ENCODE peak calls at places on chromosomes 2 and 18, in nine cellular contexts. F is heart left ventricle; L is HFF-Myc; W is fibroblast of lung; M is CD4-positive, alpha-beta T cell; R is AG04449; O is fibroblast of pulmonary artery; H is stomach; K is thyroid gland. D is an unnamed sample.

GRCh38 chr2:105990624-105991023 is 203.5 kb downstream of the UXS1 start:
- DNase-seq in F (no peak), L (no peak), W (no peak), M (no peak), R (no peak), O (no peak), H (no peak), K (no peak), D (no peak)

GRCh38 chr2:182763311-182763912 is 47.4 kb downstream of the DNAJC10 start:
- DNase-seq in F (no peak), L (no peak), W (peak), M (no peak), R (no peak), O (peak), H (no peak), K (peak), D (peak)

GRCh38 chr2:211955648-211956047 is 583.0 kb downstream of the ERBB4 start:
- DNase-seq in F (no peak), L (no peak), W (no peak), M (no peak), R (no peak), O (no peak), H (no peak), K (no peak), D (no peak)

GRCh38 chr2:228079194-228079593 is 102.3 kb downstream of the SPHKAP start:
- DNase-seq in F (no peak), L (no peak), W (no peak), M (no peak), R (no peak), O (no peak), H (no peak), K (no peak), D (no peak)

GRCh38 chr2:117703868-117704267 is 110.6 kb upstream of the DDX18 start:
- DNase-seq in F (no peak), L (no peak), W (no peak), M (no peak), R (no peak), O (no peak), H (no peak), K (no peak), D (no peak)

GRCh38 chr2:156474316-156474715 is 38.1 kb downstream of the GPD2 start:
- DNase-seq in F (no peak), L (no peak), W (no peak), M (no peak), R (no peak), O (no peak), H (no peak), K (no peak), D (no peak)

GRCh38 chr18:33010149-33010548 is 237.3 kb upstream of the KLHL14 start:
- DNase-seq in F (no peak), L (no peak), W (peak), M (no peak), R (no peak), O (peak), H (no peak), K (no peak), D (no peak)

GRCh38 chr2:11342561-11343343 is 1.7 kb downstream of the ROCK2 start:
- DNase-seq in F (no peak), L (no peak), W (peak), M (no peak), R (no peak), O (peak), H (no peak), K (peak), D (no peak)

GRCh38 chr2:112634874-112635157 is 10.9 kb upstream of the SLC20A1 start:
- DNase-seq in F (no peak), L (no peak), W (no peak), M (no peak), R (no peak), O (no peak), H (no peak), K (no peak), D (no peak)

GRCh38 chr18:39870586-39870985 is 2084.4 kb upstream of the PIK3C3 start:
- DNase-seq in F (no peak), L (no peak), W (peak), M (no peak), R (no peak), O (no peak), H (no peak), K (no peak), D (no peak)

GRCh38 chr2:227890495-227891079 is 19.2 kb downstream of the DAW1 start:
- DNase-seq in F (no peak), L (peak), W (peak), M (no peak), R (no peak), O (peak), H (no peak), K (no peak), D (peak)

GRCh38 chr2:54416166-54416798 is 39.8 kb upstream of the SPTBN1 start:
- DNase-seq in F (no peak), L (no peak), W (peak), M (no peak), R (no peak), O (peak), H (peak), K (peak), D (no peak)

GRCh38 chr2:48601349-48601748 is 16.3 kb upstream of the GTF2A1L start:
- DNase-seq in F (no peak), L (no peak), W (peak), M (no peak), R (no peak), O (peak), H (no peak), K (peak), D (peak)

GRCh38 chr2:234691968-234692955 is 195.4 kb upstream of the ARL4C start:
- DNase-seq in F (no peak), L (no peak), W (no peak), M (no peak), R (no peak), O (no peak), H (no peak), K (no peak), D (no peak)

GRCh38 chr2:162212366-162212765 is 30.9 kb downstream of the FAP start:
- DNase-seq in F (no peak), L (no peak), W (no peak), M (no peak), R (no peak), O (peak), H (no peak), K (no peak), D (no peak)

GRCh38 chr2:73827018-73827417 is 1.7 kb upstream of the STAMBP start:
- DNase-seq in F (no peak), L (peak), W (peak), M (no peak), R (no peak), O (peak), H (no peak), K (no peak), D (no peak)
- TF ChIP-seq CTCF in F (no peak), L (peak), W (peak), M (peak), R (peak), O (peak), H (peak), K (no peak), D (no peak)

GRCh38 chr2:125615438-125615837 is 1040.5 kb upstream of the GYPC start:
- DNase-seq in F (no peak), L (no peak), W (no peak), M (no peak), R (no peak), O (no peak), H (no peak), K (no peak), D (no peak)
- TF ChIP-seq CTCF in F (no peak), L (no peak), W (no peak), M (no peak), R (no peak), O (no peak), H (no peak), K (no peak), D (no peak)

DNA sequence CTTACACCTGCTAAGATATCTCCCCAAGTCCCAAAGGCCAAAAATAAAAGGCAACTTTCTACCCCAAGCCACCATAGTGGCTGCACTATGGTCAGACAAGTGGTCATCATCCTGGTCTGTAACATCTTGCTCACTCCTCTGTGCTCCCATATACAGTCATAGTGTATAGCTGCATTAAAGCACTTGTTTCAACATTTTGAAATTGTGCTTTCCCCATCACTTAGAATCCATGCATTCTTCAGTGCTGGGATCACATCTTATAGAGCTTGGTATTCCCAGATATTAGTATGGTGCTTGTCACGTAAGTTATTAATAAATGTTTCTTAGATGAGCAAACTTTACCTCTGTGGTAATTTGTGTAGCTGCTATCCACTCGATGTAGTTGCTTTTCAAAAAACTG is 40.4 kb upstream of the CDC42EP3 start:
- DNase-seq in F (no peak), L (no peak), W (peak), M (no peak), R (peak), O (peak), H (no peak), K (no peak), D (no peak)
- TF ChIP-seq CTCF in F (no peak), L (no peak), W (no peak), M (no peak), R (no peak), O (no peak), H (no peak), K (no peak), D (no peak)

GRCh38 chr2:181586569-181587076 is 70.3 kb downstream of the CERKL start:
- DNase-seq in F (no peak), L (no peak), W (peak), M (no peak), R (no peak), O (no peak), H (no peak), K (no peak), D (peak)

GRCh38 chr2:181585732-181586131 is 71.2 kb downstream of the CERKL start:
- DNase-seq in F (no peak), L (no peak), W (no peak), M (no peak), R (no peak), O (no peak), H (no peak), K (no peak), D (no peak)

GRCh38 chr2:181578829-181579228 is 78.1 kb downstream of the CERKL start:
- DNase-seq in F (no peak), L (no peak), W (no peak), M (no peak), R (no peak), O (no peak), H (no peak), K (no peak), D (no peak)

GRCh38 chr2:181576431-181576830 is 80.5 kb downstream of the CERKL start:
- DNase-seq in F (no peak), L (no peak), W (no peak), M (no peak), R (no peak), O (no peak), H (no peak), K (no peak), D (no peak)

DNA sequence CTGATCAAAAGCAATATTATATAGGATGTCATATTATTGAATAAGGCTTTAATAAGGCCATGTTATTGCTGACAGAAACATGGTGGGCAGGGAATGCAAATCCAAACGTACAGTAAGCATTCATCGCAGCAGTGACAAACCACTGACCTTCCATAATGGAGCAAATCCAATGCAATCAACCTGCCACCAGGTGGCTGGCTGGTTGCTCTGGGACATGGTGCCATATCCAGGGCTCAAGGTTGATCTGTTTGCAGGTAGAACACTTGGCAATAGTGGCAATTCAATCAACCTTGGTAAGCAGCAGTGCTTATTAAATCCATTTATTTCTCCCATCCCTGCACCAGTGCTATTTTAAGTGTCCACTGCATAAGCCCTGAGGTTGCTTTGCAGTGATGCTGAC is 75.4 kb downstream of the CERKL start:
- DNase-seq in F (no peak), L (no peak), W (no peak), M (no peak), R (no peak), O (no peak), H (no peak), K (no peak), D (no peak)
- TF ChIP-seq CTCF in F (no peak), L (peak), W (no peak), M (no peak), R (no peak), O (no peak), H (no peak), K (no peak), D (no peak)

DNA sequence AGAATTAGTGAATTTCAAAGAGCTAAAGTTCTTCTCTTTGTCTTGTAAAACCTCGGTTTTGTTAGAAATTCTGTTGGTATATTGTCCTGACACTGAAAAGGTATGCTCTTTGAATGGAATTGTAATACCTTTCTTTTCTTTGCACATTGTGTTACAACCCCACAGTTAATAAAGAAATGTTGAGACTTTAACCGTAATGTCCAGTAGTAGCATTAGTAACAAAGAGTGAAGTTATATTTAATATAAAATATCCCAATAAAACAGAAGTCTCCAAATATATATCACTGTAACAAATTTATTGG is 69.8 kb downstream of the EHBP1 start:
- DNase-seq in F (no peak), L (no peak), W (no peak), M (no peak), R (no peak), O (no peak), H (no peak), K (no peak), D (no peak)
- TF ChIP-seq CTCF in F (no peak), L (no peak), W (no peak), M (peak), R (no peak), O (no peak), H (no peak), K (no peak), D (no peak)

DNA sequence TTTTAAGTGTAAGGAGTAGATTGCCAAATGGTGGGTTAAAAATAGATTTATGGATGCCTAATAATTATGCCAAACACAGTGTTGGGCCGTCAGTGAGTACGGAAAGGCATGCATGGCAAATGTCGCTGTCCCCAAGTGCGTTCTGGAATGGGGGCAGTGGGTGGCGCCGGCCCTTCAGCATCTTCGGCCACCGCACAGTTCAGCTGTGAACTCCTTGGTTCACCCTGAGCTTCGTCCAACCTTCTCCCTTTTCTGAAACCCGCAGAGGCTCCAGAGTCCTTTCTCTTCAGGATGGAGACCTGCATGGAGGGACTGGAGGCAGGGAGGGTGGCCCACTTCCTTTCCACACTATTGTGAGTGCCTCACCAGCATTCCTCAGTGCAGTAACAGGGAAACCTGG is 74.8 kb upstream of the TXNDC2 start:
- DNase-seq in F (no peak), L (no peak), W (no peak), M (no peak), R (no peak), O (no peak), H (no peak), K (no peak), D (no peak)
- TF ChIP-seq CTCF in F (no peak), L (no peak), W (no peak), M (no peak), R (no peak), O (no peak), H (no peak), K (no peak), D (no peak)

D was measured in nephron progenitor cell.